ENCODE peak calls at places on chromosomes 1 and 21, in eight cellular contexts. B is activated T-cell treated with anti-CD3 and anti-CD28 coated beads, Interleukin-2, amount 50 U/mL, for 72 hours; D is stimulated activated CD8-positive, alpha-beta memory T cell treated with anti-CD3 and anti-CD28 coated beads, Interleukin-4, amount 100 ng/mL, for 1 hour; N is T follicular helper cell; O is LoVo; C is NCI-H1105; V is AG20443; A is effector memory CD8-positive, alpha-beta T cell. P is an unnamed sample.

GRCh38 chr1:152348447-152348846 is 11.4 kb downstream of the FLG2 start:
- DNase-seq in A (no peak), N (no peak), B (no peak), D (no peak), O (peak), V (no peak), C (no peak), P (peak)

GRCh38 chr1:1069711-1070676 is 4.1 kb downstream of the RNF223 start:
- DNase-seq in C (no peak), N (no peak), B (no peak), A (no peak), O (no peak), D (no peak), V (peak), P (peak)

GRCh38 chr1:113363935-113364334 is 26.4 kb upstream of the MAGI3 start:
- DNase-seq in C (no peak), B (no peak), D (no peak), O (no peak), A (no peak), V (no peak), N (no peak), P (no peak)

GRCh38 chr1:220271706-220272046 is 577 bp downstream of the RAB3GAP2 start:
- DNase-seq in C (no peak), B (peak), D (no peak), O (peak), N (no peak), A (no peak), V (peak), P (no peak)

GRCh38 chr1:245242989-245243388 is 88.2 kb downstream of the KIF26B start:
- DNase-seq in B (no peak), C (no peak), O (no peak), D (no peak), N (no peak), A (no peak), V (no peak), P (no peak)

GRCh38 chr1:36766481-36766880 is 267.8 kb downstream of the GRIK3 start:
- DNase-seq in D (no peak), C (no peak), N (no peak), O (no peak), B (no peak), V (no peak), A (no peak), P (no peak)

GRCh38 chr1:54951810-54952226 is 28.6 kb upstream of the TMEM61 start:
- DNase-seq in O (no peak), A (no peak), D (no peak), B (no peak), N (no peak), V (no peak), C (no peak), P (no peak)

GRCh38 chr1:109993885-109994284 is 9.3 kb downstream of the AHCYL1 start:
- DNase-seq in O (no peak), D (no peak), V (no peak), N (no peak), C (peak), A (no peak), B (no peak), P (no peak)

GRCh38 chr1:8822383-8823294 is 5.2 kb upstream of the RERE start:
- DNase-seq in B (no peak), A (no peak), O (peak), C (peak), V (peak), D (no peak), N (no peak), P (peak)

GRCh38 chr1:27135920-27136551 is 18.9 kb downstream of the SLC9A1 start:
- DNase-seq in N (no peak), C (no peak), B (peak), V (peak), D (no peak), A (peak), O (no peak), P (no peak)

GRCh38 chr21:33202464-33203363 is 27.0 kb upstream of the IFNAR2 start:
- DNase-seq in A (no peak), D (no peak), O (no peak), B (no peak), N (no peak), C (no peak), V (no peak), P (no peak)

GRCh38 chr1:12384836-12385456 is 155.1 kb downstream of the VPS13D start:
- DNase-seq in A (no peak), B (peak), N (peak), O (no peak), C (no peak), D (no peak), V (no peak), P (peak)

GRCh38 chr21:35179990-35180557 is 131.0 kb upstream of the RUNX1 start:
- DNase-seq in N (no peak), A (no peak), C (no peak), B (peak), V (peak), D (no peak), O (peak), P (no peak)

GRCh38 chr1:164087893-164088292 is 471.1 kb upstream of the PBX1 start:
- DNase-seq in D (no peak), A (no peak), V (no peak), O (no peak), C (no peak), B (no peak), N (no peak), P (no peak)

GRCh38 chr1:176017722-176018121 is 189.4 kb downstream of the COP1 start:
- DNase-seq in V (no peak), B (no peak), N (no peak), D (no peak), O (no peak), C (no peak), A (no peak), P (no peak)

GRCh38 chr21:42164064-42164789 is 54.7 kb upstream of the ABCG1 start:
- DNase-seq in D (no peak), N (peak), A (peak), V (no peak), O (peak), B (peak), C (peak), P (peak)

GRCh38 chr1:14071581-14071980 is 371.6 kb downstream of the PRDM2 start:
- DNase-seq in D (no peak), A (no peak), O (no peak), V (no peak), N (no peak), C (no peak), B (no peak), P (no peak)

GRCh38 chr1:187847531-187847930 is 1018.8 kb downstream of the PLA2G4A start:
- DNase-seq in N (no peak), O (no peak), B (no peak), V (no peak), D (no peak), A (no peak), C (no peak), P (no peak)

GRCh38 chr1:38092256-38092655 is 45.7 kb upstream of the POU3F1 start:
- DNase-seq in A (no peak), O (no peak), N (no peak), D (no peak), V (no peak), B (no peak), C (no peak), P (no peak)

GRCh38 chr1:71522721-71523120 is 441.9 kb upstream of the ZRANB2 start:
- DNase-seq in D (no peak), A (no peak), C (no peak), V (no peak), B (no peak), O (no peak), N (no peak), P (no peak)

GRCh38 chr1:7487756-7488474 is 283.2 kb upstream of the VAMP3 start:
- DNase-seq in C (no peak), O (no peak), D (no peak), A (no peak), B (no peak), V (no peak), N (no peak), P (no peak)

GRCh38 chr1:178581351-178581951 is 68.5 kb downstream of the TEX35 start:
- DNase-seq in C (peak), B (no peak), O (no peak), V (no peak), A (no peak), D (no peak), N (no peak), P (no peak)

GRCh38 chr1:31703431-31704260 is at the start of gene COL16A1:
- DNase-seq in A (no peak), O (no peak), V (peak), C (peak), N (no peak), B (no peak), D (no peak), P (peak)

GRCh38 chr1:46174448-46175231 is at the start of gene TSPAN1:
- DNase-seq in A (no peak), N (no peak), B (no peak), V (peak), C (no peak), O (no peak), D (no peak), P (no peak)

GRCh38 chr1:223326776-223327175 is 37.2 kb downstream of the SUSD4 start:
- DNase-seq in B (no peak), D (no peak), C (no peak), O (no peak), V (no peak), A (no peak), N (no peak), P (no peak)

P was measured in HT-29.